ENCODE peak calls at places on chromosomes 3 and 15, in eight cellular contexts. One of them, this sample, is unnamed.

GRCh38 chr3:176970770-176971169 is 226.5 kb downstream of the TBL1XR1 start:
- DNase-seq in body of pancreas: no peak
- DNase-seq in H9: no peak
- DNase-seq in cardiac muscle cell: no peak
- DNase-seq in endothelial cell: no peak
- DNase-seq in lower lobe of right lung: no peak
- DNase-seq in breast epithelium: no peak
- DNase-seq in BJ: no peak
- DNase-seq in this sample: no peak

GRCh38 chr3:131403216-131403895 is 21.8 kb downstream of the NUDT16 start:
- DNase-seq in endothelial cell: no peak
- DNase-seq in cardiac muscle cell: no peak
- DNase-seq in lower lobe of right lung: no peak
- DNase-seq in breast epithelium: no peak
- DNase-seq in BJ: no peak
- DNase-seq in H9: no peak
- DNase-seq in body of pancreas: no peak
- DNase-seq in this sample: no peak

GRCh38 chr3:66259721-66260255 is 39.0 kb downstream of the SLC25A26 start:
- DNase-seq in endothelial cell: no peak
- DNase-seq in H9: no peak
- DNase-seq in body of pancreas: no peak
- DNase-seq in breast epithelium: no peak
- DNase-seq in lower lobe of right lung: no peak
- DNase-seq in BJ: no peak
- DNase-seq in cardiac muscle cell: no peak
- DNase-seq in this sample: no peak

GRCh38 chr15:72838311-72838731 is 54.8 kb upstream of the ADPGK start:
- DNase-seq in body of pancreas: no peak
- DNase-seq in endothelial cell: no peak
- DNase-seq in breast epithelium: peak
- DNase-seq in BJ: no peak
- DNase-seq in lower lobe of right lung: no peak
- DNase-seq in cardiac muscle cell: peak
- DNase-seq in H9: no peak
- DNase-seq in this sample: no peak

GRCh38 chr3:53161820-53162671 is 1.0 kb downstream of the PRKCD start:
- DNase-seq in cardiac muscle cell: peak
- DNase-seq in body of pancreas: no peak
- DNase-seq in endothelial cell: peak
- DNase-seq in breast epithelium: no peak
- DNase-seq in H9: peak
- DNase-seq in lower lobe of right lung: peak
- DNase-seq in BJ: no peak
- DNase-seq in this sample: no peak

GRCh38 chr3:10723991-10724390 is 92.0 kb upstream of the SLC6A11 start:
- DNase-seq in body of pancreas: no peak
- DNase-seq in H9: peak
- DNase-seq in endothelial cell: no peak
- DNase-seq in cardiac muscle cell: no peak
- DNase-seq in breast epithelium: no peak
- DNase-seq in BJ: no peak
- DNase-seq in lower lobe of right lung: no peak
- DNase-seq in this sample: no peak

GRCh38 chr3:10344147-10344943 is 23.4 kb upstream of the SEC13 start:
- DNase-seq in breast epithelium: peak
- DNase-seq in cardiac muscle cell: peak
- DNase-seq in endothelial cell: peak
- DNase-seq in lower lobe of right lung: no peak
- DNase-seq in H9: peak
- DNase-seq in BJ: no peak
- DNase-seq in body of pancreas: peak
- DNase-seq in this sample: peak

GRCh38 chr3:22835041-22835440 is 368.1 kb upstream of the UBE2E2 start:
- DNase-seq in lower lobe of right lung: no peak
- DNase-seq in H9: no peak
- DNase-seq in cardiac muscle cell: no peak
- DNase-seq in body of pancreas: no peak
- DNase-seq in endothelial cell: no peak
- DNase-seq in BJ: no peak
- DNase-seq in breast epithelium: no peak
- DNase-seq in this sample: peak

GRCh38 chr3:12822725-12823373 is 18.5 kb downstream of the RPL32 start:
- DNase-seq in cardiac muscle cell: peak
- DNase-seq in endothelial cell: no peak
- DNase-seq in lower lobe of right lung: no peak
- DNase-seq in BJ: no peak
- DNase-seq in breast epithelium: no peak
- DNase-seq in body of pancreas: no peak
- DNase-seq in H9: no peak
- DNase-seq in this sample: no peak

GRCh38 chr3:183161552-183162345 is 785 bp downstream of the LAMP3 start:
- DNase-seq in endothelial cell: no peak
- DNase-seq in body of pancreas: no peak
- DNase-seq in cardiac muscle cell: peak
- DNase-seq in H9: peak
- DNase-seq in BJ: no peak
- DNase-seq in lower lobe of right lung: no peak
- DNase-seq in breast epithelium: peak
- DNase-seq in this sample: peak

GRCh38 chr15:61011576-61012336 is 217.3 kb downstream of the RORA start:
- DNase-seq in breast epithelium: no peak
- DNase-seq in cardiac muscle cell: no peak
- DNase-seq in endothelial cell: no peak
- DNase-seq in body of pancreas: no peak
- DNase-seq in lower lobe of right lung: no peak
- DNase-seq in H9: peak
- DNase-seq in BJ: no peak
- DNase-seq in this sample: no peak

DNA sequence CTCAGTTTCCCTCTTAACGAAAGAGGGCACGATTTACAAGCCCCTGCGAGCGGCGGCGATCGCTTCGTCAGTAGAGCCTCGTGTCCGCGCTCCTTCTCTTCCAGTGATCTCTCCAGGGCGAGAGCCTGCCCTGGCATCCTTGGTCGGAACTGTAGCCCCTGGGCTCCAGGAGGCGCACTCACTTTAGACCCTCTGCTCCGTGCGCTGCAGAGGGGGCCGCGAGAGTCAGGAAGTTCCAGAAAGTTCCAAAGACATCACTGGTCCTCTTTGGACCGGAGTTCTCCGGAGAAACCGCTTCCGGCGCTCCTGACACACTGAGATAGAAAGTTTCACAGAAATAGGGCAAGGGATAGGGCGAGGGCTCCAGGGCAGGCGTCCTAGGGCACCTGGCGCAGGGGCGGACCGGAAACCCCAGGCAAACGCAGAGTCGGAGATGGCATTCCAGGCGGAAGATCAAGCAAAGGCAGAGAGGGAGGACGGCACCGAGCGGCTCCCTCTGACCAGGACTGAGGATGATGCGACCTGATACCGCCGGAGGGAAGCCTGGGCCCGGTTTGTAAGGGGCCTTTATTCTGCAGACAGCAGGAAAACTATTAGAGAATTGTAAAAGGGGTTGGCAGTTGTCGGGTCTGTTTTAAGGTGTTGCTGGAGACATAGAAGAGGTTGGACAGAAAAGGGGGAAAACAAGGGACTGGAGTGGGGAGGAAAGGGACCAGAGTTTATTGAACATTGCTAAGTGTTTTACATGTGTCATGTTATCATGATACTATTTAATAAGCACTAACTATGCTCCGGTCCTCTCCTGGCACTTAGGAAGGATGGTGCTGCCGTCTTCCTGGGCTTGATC is 1.3 kb upstream of the CPEB1 start:
- DNase-seq in breast epithelium: no peak
- DNase-seq in body of pancreas: no peak
- DNase-seq in lower lobe of right lung: no peak
- DNase-seq in endothelial cell: no peak
- DNase-seq in BJ: no peak
- DNase-seq in H9: peak
- DNase-seq in cardiac muscle cell: peak
- DNase-seq in this sample: no peak
- TF ChIP-seq CTCF in breast epithelium: no peak
- TF ChIP-seq CTCF in body of pancreas: no peak
- TF ChIP-seq CTCF in lower lobe of right lung: no peak
- TF ChIP-seq CTCF in endothelial cell: no peak
- TF ChIP-seq CTCF in BJ: peak
- TF ChIP-seq CTCF in H9: peak
- TF ChIP-seq CTCF in cardiac muscle cell: no peak
- TF ChIP-seq CTCF in this sample: no peak

DNA sequence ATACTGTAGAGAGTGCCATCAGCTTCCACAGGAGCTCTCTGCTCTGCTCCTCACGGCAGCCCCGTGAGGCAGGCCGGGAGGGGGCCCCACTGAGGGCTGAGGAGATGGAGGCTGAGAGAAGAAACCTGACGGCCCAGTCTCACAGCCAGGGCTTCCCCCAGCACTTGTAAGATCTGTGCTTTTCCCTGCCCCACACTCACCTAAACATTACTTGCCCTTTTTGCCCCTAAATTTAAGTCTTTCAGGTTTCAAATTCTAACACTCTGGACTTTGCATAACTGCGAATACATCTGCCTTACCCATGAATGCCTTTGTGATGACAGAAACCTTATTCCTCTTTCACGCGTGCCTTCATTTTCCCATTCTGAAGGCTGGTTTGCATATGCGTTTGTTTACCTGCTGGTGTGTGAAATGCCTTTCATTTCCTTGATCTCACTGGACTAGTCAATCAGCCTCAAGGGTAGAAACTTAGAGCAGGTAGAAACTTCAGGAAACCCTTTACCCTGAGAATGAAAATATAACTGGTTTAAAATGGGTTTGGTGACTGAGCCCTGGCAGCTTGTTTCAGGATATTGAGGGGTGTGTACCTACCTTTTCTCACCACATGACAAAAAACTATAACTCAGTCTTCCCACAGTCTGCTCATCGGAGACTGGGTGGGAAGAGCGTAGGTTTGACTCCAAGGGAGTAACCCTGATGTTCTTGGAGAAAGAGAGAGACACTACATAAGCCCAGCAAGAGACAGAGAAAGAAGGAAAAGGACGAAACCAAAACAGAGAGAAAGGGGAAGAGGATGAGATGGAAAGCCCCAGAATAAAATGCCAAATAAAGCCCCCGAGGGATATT is 20.1 kb downstream of the SLC12A8 start:
- DNase-seq in lower lobe of right lung: no peak
- DNase-seq in endothelial cell: peak
- DNase-seq in breast epithelium: no peak
- DNase-seq in H9: peak
- DNase-seq in body of pancreas: no peak
- DNase-seq in BJ: no peak
- DNase-seq in cardiac muscle cell: no peak
- DNase-seq in this sample: no peak
- TF ChIP-seq CTCF in lower lobe of right lung: no peak
- TF ChIP-seq CTCF in endothelial cell: no peak
- TF ChIP-seq CTCF in breast epithelium: no peak
- TF ChIP-seq CTCF in H9: peak
- TF ChIP-seq CTCF in body of pancreas: no peak
- TF ChIP-seq CTCF in BJ: no peak
- TF ChIP-seq CTCF in cardiac muscle cell: peak
- TF ChIP-seq CTCF in this sample: no peak

GRCh38 chr15:43510230-43511011 is 7.0 kb upstream of the MAP1A start:
- DNase-seq in lower lobe of right lung: peak
- DNase-seq in H9: peak
- DNase-seq in body of pancreas: peak
- DNase-seq in BJ: peak
- DNase-seq in cardiac muscle cell: peak
- DNase-seq in breast epithelium: peak
- DNase-seq in endothelial cell: peak
- DNase-seq in this sample: peak
- TF ChIP-seq CTCF in lower lobe of right lung: peak
- TF ChIP-seq CTCF in H9: peak
- TF ChIP-seq CTCF in body of pancreas: no peak
- TF ChIP-seq CTCF in BJ: peak
- TF ChIP-seq CTCF in cardiac muscle cell: peak
- TF ChIP-seq CTCF in breast epithelium: no peak
- TF ChIP-seq CTCF in endothelial cell: peak
- TF ChIP-seq CTCF in this sample: no peak

DNA sequence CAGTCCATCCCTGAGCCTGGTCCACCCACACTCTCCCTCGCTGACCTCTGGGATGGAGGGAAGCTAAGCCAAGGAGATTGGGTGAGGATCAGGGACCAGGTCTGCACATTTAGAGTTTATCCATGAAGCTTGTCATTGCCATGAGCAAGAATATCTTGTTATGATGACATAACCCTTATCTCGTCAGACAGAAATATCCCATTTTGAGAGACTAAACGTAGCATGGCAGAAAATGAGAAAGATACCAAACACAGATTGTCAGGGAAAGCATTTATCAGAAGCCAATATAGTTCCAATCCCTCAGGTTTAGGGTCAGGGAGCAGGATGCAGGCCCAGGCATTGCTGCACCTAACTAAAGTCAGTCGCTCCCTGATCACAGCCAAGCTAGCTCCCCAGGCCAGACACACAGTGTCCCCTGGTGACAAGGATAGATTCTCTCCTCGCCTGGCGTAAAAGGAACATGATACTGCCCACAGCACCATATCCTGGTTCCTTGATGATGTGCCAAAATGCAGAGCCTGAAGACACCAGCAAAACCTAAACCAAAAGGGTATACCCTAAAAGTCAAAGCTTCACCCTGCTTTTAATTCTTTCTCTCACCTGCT is 66.9 kb downstream of the DCLK3 start:
- DNase-seq in lower lobe of right lung: no peak
- DNase-seq in body of pancreas: no peak
- DNase-seq in breast epithelium: no peak
- DNase-seq in endothelial cell: no peak
- DNase-seq in cardiac muscle cell: no peak
- DNase-seq in H9: peak
- DNase-seq in BJ: no peak
- DNase-seq in this sample: peak
- TF ChIP-seq CTCF in lower lobe of right lung: no peak
- TF ChIP-seq CTCF in body of pancreas: no peak
- TF ChIP-seq CTCF in breast epithelium: no peak
- TF ChIP-seq CTCF in endothelial cell: no peak
- TF ChIP-seq CTCF in cardiac muscle cell: no peak
- TF ChIP-seq CTCF in H9: peak
- TF ChIP-seq CTCF in BJ: no peak
- TF ChIP-seq CTCF in this sample: no peak

This sample was measured in Calu3.